ENCODE peak calls at places on chromosomes 11 and 22, in four cellular contexts. One of them, this sample, is unnamed.
A peak's percentile ranks its signal among the peaks of the same experiment; 100 is the strongest.

GRCh38 chr11:9719949-9720646 is 56.2 kb downstream of the SWAP70 start:
- ATAC-seq in K562: no peak
- ATAC-seq in A549: no peak
- ATAC-seq in GM12878: peak; percentile 30
- ATAC-seq in this sample: peak; percentile 34

GRCh38 chr11:2715716-2716350 is 16.0 kb upstream of the KCNQ1OT1 start:
- ATAC-seq in K562: no peak
- ATAC-seq in A549: no peak
- ATAC-seq in GM12878: no peak
- ATAC-seq in this sample: no peak

GRCh38 chr11:62458212-62459002 is 39.6 kb downstream of the SCGB1A1 start:
- ATAC-seq in K562: peak; percentile 86
- ATAC-seq in A549: no peak
- ATAC-seq in GM12878: peak; percentile 24
- ATAC-seq in this sample: peak; percentile 30

GRCh38 chr11:118415739-118416068 is 14.3 kb downstream of the ATP5MG start:
- ATAC-seq in K562: peak; percentile 92
- ATAC-seq in A549: peak; percentile 93
- ATAC-seq in GM12878: no peak
- ATAC-seq in this sample: peak; percentile 76

GRCh38 chr11:62352355-62353336 is 15.4 kb downstream of the ASRGL1 start:
- ATAC-seq in K562: no peak
- ATAC-seq in A549: no peak
- ATAC-seq in GM12878: peak; percentile 93
- ATAC-seq in this sample: no peak

GRCh38 chr11:13928566-13929251 is 33.8 kb upstream of the SPON1 start:
- ATAC-seq in K562: peak; percentile 72
- ATAC-seq in A549: peak; percentile 39
- ATAC-seq in GM12878: no peak
- ATAC-seq in this sample: no peak

GRCh38 chr22:25919452-25919851 is 177.5 kb downstream of the MYO18B start:
- ATAC-seq in K562: no peak
- ATAC-seq in A549: no peak
- ATAC-seq in GM12878: no peak
- ATAC-seq in this sample: no peak

GRCh38 chr11:35418847-35419712 is at the start of gene SLC1A2:
- ATAC-seq in K562: no peak
- ATAC-seq in A549: peak; percentile 69
- ATAC-seq in GM12878: peak; percentile 44
- ATAC-seq in this sample: peak; percentile 34

GRCh38 chr11:17558916-17559315 is 11.9 kb downstream of the OTOG start:
- ATAC-seq in K562: no peak
- ATAC-seq in A549: no peak
- ATAC-seq in GM12878: no peak
- ATAC-seq in this sample: no peak

GRCh38 chr11:65128182-65129145 is 5.9 kb downstream of the SYVN1 start:
- ATAC-seq in K562: peak; percentile 12
- ATAC-seq in A549: no peak
- ATAC-seq in GM12878: no peak
- ATAC-seq in this sample: no peak

GRCh38 chr11:73931039-73931645 is 19.7 kb upstream of the DNAJB13 start:
- ATAC-seq in K562: peak; percentile 100
- ATAC-seq in A549: peak; percentile 98
- ATAC-seq in GM12878: peak; percentile 78
- ATAC-seq in this sample: no peak

GRCh38 chr11:109424893-109425292 is 2.9 kb downstream of the C11orf87 start:
- ATAC-seq in K562: no peak
- ATAC-seq in A549: no peak
- ATAC-seq in GM12878: no peak
- ATAC-seq in this sample: no peak

GRCh38 chr11:5807580-5807979 is 1.1 kb upstream of the OR52N2 start:
- ATAC-seq in K562: no peak
- ATAC-seq in A549: no peak
- ATAC-seq in GM12878: no peak
- ATAC-seq in this sample: no peak

GRCh38 chr22:37957232-37957631 is 3.7 kb downstream of the POLR2F start:
- ATAC-seq in K562: no peak
- ATAC-seq in A549: no peak
- ATAC-seq in GM12878: no peak
- ATAC-seq in this sample: no peak

GRCh38 chr11:26583550-26583949 is 11.5 kb upstream of the MUC15 start:
- ATAC-seq in K562: no peak
- ATAC-seq in A549: no peak
- ATAC-seq in GM12878: no peak
- ATAC-seq in this sample: peak; percentile 79

GRCh38 chr11:78884761-78885160 is 310.1 kb upstream of the NARS2 start:
- ATAC-seq in K562: no peak
- ATAC-seq in A549: no peak
- ATAC-seq in GM12878: no peak
- ATAC-seq in this sample: no peak
- H3K4me3 ChIP-seq in K562: no peak overlapping the region
- H3K4me3 ChIP-seq in A549: no peak overlapping the region
- H3K4me3 ChIP-seq in GM12878: no peak overlapping the region
- H3K4me3 ChIP-seq in this sample: no peak overlapping the region

DNA sequence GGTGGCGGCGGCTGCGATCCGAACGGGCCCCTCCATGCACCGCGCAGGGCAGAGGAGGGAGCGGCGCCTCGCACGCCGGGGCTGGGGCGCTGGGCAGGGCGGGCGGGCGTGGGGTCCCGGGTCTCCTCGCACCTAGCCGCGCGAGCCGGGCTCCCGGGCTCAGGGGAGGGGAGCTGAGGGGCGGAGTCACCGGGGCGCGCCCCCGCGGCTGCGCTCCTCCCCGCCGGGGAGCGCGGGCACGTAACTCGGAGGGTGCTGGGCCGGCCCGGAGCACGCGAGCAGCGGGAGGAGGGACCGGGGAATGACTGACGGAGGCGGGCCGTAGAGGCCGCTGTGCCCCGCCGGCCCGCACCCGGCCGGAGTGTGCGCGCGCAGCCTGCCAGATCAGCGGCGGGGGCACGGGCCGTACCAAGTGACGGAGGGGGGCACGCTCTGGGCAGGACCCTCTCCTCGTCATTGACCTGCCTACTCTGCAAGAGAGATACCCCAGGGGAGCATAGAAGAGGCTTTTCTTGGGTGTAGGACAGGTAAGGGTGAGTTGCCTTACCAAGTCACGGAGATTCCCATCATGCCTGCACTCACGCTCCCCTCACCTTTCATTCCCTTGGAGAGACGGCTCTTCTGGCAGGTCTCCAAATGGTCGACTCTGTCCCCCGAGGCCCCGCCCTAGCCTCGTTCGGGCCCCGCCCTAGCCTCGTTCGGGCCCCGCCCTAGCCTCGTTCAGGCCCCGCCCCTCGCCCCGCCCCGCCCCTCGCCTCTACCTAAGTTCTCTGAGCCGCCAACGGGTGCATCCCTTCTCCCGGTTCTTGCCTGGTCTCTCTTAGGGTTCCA is at the start of gene CDON:
- ATAC-seq in K562: peak; percentile 99
- ATAC-seq in A549: peak; percentile 92
- ATAC-seq in GM12878: peak; percentile 97
- ATAC-seq in this sample: peak; percentile 98
- TF ChIP-seq EP300 in K562: no peak
- TF ChIP-seq EP300 in A549: no peak
- TF ChIP-seq EP300 in GM12878: no peak
- TF ChIP-seq EP300 in this sample: no peak

GRCh38 chr11:102914238-102915043 is 39.7 kb upstream of the MMP12 start:
- ATAC-seq in K562: peak; percentile 47
- ATAC-seq in A549: peak; percentile 62
- ATAC-seq in GM12878: peak; percentile 85
- ATAC-seq in this sample: peak; percentile 13
- H3K27ac ChIP-seq in K562: no peak overlapping the region
- H3K27ac ChIP-seq in A549: no peak overlapping the region
- H3K27ac ChIP-seq in GM12878: no peak overlapping the region
- H3K27ac ChIP-seq in this sample: no peak overlapping the region

DNA sequence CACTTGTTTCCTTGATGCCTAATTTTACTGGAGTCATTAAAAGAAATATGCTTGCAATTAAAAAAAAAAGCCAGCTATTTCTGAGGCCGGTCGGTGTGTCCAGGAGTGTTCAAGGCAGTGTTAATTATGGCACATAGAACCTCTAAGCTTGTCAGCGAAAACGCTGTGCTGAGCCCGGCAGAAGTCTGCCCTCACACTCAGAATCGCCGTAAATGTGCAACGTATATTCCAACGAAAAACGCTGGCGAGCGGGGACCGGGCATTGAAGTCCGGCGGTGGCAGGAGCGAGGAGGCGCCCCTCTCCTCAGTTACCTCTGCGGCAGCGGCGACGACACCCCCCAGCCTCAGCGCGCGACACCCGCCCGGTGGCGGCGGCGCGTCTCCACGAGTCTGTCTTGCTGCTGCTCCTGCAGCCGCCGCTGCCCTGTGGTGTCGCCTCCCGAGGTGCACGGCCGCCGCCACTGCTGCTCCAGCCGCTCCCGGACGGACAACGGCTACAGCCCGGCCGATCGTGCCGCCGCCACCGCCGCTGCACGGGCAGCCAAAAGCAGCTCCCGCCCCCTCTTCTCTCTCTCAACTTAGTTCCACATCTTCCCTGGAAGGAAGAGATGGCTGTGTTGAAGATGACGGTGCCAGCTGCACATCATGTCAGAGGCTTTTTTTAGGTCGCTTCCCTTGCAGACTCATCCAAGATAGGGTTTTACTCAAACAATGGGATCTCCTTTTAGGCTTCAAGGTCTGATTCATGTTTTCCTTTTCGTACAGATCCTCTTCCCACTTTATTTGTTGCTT is 56.0 kb downstream of the JAM3 start:
- ATAC-seq in K562: peak; percentile 89
- ATAC-seq in A549: peak; percentile 72
- ATAC-seq in GM12878: no peak
- ATAC-seq in this sample: peak; percentile 36
- H3K4me3 ChIP-seq in K562: no peak overlapping the region
- H3K4me3 ChIP-seq in A549: peak overlapping the region; percentile 32
- H3K4me3 ChIP-seq in GM12878: no peak overlapping the region
- H3K4me3 ChIP-seq in this sample: peak overlapping the region; percentile 33

GRCh38 chr11:7597620-7598019 is 75.7 kb downstream of the CYB5R2 start:
- ATAC-seq in K562: no peak
- ATAC-seq in A549: no peak
- ATAC-seq in GM12878: no peak
- ATAC-seq in this sample: no peak
- TF ChIP-seq EP300 in K562: no peak
- TF ChIP-seq EP300 in A549: no peak
- TF ChIP-seq EP300 in GM12878: no peak
- TF ChIP-seq EP300 in this sample: no peak

GRCh38 chr11:96113100-96113710 is 189.3 kb upstream of the MTMR2 start:
- ATAC-seq in K562: no peak
- ATAC-seq in A549: no peak
- ATAC-seq in GM12878: no peak
- ATAC-seq in this sample: peak; percentile 48

GRCh38 chr11:96111308-96111707 is 187.4 kb upstream of the MTMR2 start:
- ATAC-seq in K562: no peak
- ATAC-seq in A549: no peak
- ATAC-seq in GM12878: peak; percentile 15
- ATAC-seq in this sample: no peak

GRCh38 chr11:96116341-96116740 is 192.4 kb upstream of the MTMR2 start:
- ATAC-seq in K562: no peak
- ATAC-seq in A549: no peak
- ATAC-seq in GM12878: no peak
- ATAC-seq in this sample: no peak

GRCh38 chr11:96112192-96113099 is 188.5 kb upstream of the MTMR2 start:
- ATAC-seq in K562: peak; percentile 49
- ATAC-seq in A549: no peak
- ATAC-seq in GM12878: peak; percentile 96
- ATAC-seq in this sample: no peak

GRCh38 chr11:96114178-96115070 is 190.5 kb upstream of the MTMR2 start:
- ATAC-seq in K562: peak; percentile 24
- ATAC-seq in A549: no peak
- ATAC-seq in GM12878: peak; percentile 29
- ATAC-seq in this sample: no peak
- H3K27ac ChIP-seq in K562: no peak overlapping the region
- H3K27ac ChIP-seq in A549: no peak overlapping the region
- H3K27ac ChIP-seq in GM12878: peak overlapping the region; percentile 64
- H3K27ac ChIP-seq in this sample: peak overlapping the region; percentile 50

DNA sequence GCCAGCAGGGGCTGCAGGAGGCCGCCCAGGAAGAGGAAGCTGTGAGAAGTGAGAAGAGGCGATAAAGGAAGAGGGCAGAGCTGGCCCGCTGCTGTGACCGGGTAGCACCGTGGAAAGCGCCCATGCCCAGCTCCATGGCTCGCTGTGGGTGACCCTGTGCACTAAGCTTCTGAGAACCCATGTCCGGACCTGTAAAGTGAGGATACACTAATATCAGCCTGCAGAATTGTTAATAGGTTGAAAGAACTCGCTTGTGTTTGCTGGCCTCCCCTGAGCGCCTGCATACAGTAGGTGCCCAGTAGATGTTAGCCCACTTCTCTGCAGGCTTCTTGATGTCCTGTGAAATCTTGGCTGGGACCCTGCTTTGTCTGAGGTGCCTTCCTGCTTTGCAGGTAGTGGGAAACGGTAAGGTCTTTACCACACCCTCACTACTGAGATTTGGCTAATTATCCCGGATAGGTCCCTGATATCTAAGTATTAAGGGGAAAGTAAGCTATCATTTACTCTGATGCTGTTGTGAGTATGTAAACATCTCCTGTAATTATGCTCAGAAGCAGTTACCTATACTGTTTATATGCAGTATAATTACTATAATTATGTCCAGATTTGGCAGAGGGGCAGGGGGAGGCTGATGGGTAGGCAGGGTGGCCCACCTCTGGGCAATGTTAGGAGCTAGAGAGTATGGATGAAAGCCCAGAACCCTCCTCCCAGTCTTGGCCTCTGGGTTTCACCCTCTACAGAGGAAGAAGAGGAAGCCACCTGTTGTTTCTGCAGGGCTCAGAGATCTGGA is 1.2 kb upstream of the ARRB1 start:
- ATAC-seq in K562: no peak
- ATAC-seq in A549: no peak
- ATAC-seq in GM12878: peak; percentile 75
- ATAC-seq in this sample: no peak
- H3K4me3 ChIP-seq in K562: peak overlapping the region; percentile 69
- H3K4me3 ChIP-seq in A549: peak overlapping the region; percentile 77
- H3K4me3 ChIP-seq in GM12878: peak overlapping the region; percentile 73
- H3K4me3 ChIP-seq in this sample: peak overlapping the region; percentile 93

GRCh38 chr11:449889-450808 is at the start of gene PTDSS2:
- ATAC-seq in K562: peak; percentile 89
- ATAC-seq in A549: peak; percentile 83
- ATAC-seq in GM12878: peak; percentile 90
- ATAC-seq in this sample: peak; percentile 91
- TF ChIP-seq EP300 in K562: no peak
- TF ChIP-seq EP300 in A549: no peak
- TF ChIP-seq EP300 in GM12878: no peak
- TF ChIP-seq EP300 in this sample: no peak

This sample was measured in gastroesophageal sphincter.